ENCODE peak calls at places on chromosome 17, in five cellular contexts. O is lower lobe of right lung, E is RWPE2, K is A549, I is thoracic aorta. C is an unnamed sample.

GRCh38 chr17:6525731-6526130 is 30.6 kb downstream of the PITPNM3 start:
- DNase-seq in O (no peak), E (no peak), K (no peak), I (no peak), C (no peak)

GRCh38 chr17:29046440-29046839 is 3.5 kb downstream of the PIPOX start:
- DNase-seq in O (no peak), E (no peak), K (no peak), I (no peak), C (no peak)

GRCh38 chr17:59837362-59838195 is 55.2 kb downstream of the TUBD1 start:
- DNase-seq in O (no peak), E (peak), K (peak), I (peak), C (peak)

GRCh38 chr17:10993126-10993525 is 155.2 kb upstream of the PIRT start:
- DNase-seq in O (no peak), E (no peak), K (no peak), I (no peak), C (no peak)

GRCh38 chr17:1455291-1455747 is 713 bp downstream of the CRK start:
- DNase-seq in O (peak), E (no peak), K (peak), I (peak), C (peak)

GRCh38 chr17:7636192-7636591 is 6.3 kb downstream of the SHBG start:
- DNase-seq in O (no peak), E (no peak), K (no peak), I (no peak), C (no peak)

GRCh38 chr17:29874931-29875596 is 55.0 kb downstream of the SSH2 start:
- DNase-seq in O (no peak), E (no peak), K (no peak), I (no peak), C (no peak)

GRCh38 chr17:59561042-59561441 is 4.4 kb upstream of the DHX40 start:
- DNase-seq in O (no peak), E (no peak), K (peak), I (no peak), C (no peak)

GRCh38 chr17:58156839-58157803 is 8.9 kb downstream of the OR4D1 start:
- DNase-seq in O (peak), E (no peak), K (peak), I (no peak), C (no peak)

GRCh38 chr17:58328195-58329034 is at the start of gene TSPOAP1:
- DNase-seq in O (peak), E (no peak), K (no peak), I (no peak), C (no peak)

GRCh38 chr17:64103751-64104364 is 26.1 kb downstream of the ERN1 start:
- DNase-seq in O (no peak), E (no peak), K (no peak), I (no peak), C (no peak)

GRCh38 chr17:51487947-51488346 is 227.6 kb downstream of the UTP18 start:
- DNase-seq in O (no peak), E (no peak), K (peak), I (no peak), C (no peak)

GRCh38 chr17:4565209-4566141 is 5.1 kb upstream of the GGT6 start:
- DNase-seq in O (peak), E (peak), K (peak), I (no peak), C (peak)

GRCh38 chr17:74356640-74357465 is 4.8 kb downstream of the BTBD17 start:
- DNase-seq in O (no peak), E (no peak), K (peak), I (no peak), C (no peak)

GRCh38 chr17:50184611-50185398 is 16.6 kb downstream of the COL1A1 start:
- DNase-seq in O (peak), E (no peak), K (no peak), I (peak), C (peak)

GRCh38 chr17:1473841-1474240 is 17.8 kb upstream of the CRK start:
- DNase-seq in O (no peak), E (no peak), K (no peak), I (no peak), C (no peak)

GRCh38 chr17:31425646-31426045 is 34.2 kb downstream of the RAB11FIP4 start:
- DNase-seq in O (no peak), E (no peak), K (no peak), I (no peak), C (no peak)

GRCh38 chr17:31422443-31422842 is 31.0 kb downstream of the RAB11FIP4 start:
- DNase-seq in O (no peak), E (no peak), K (no peak), I (no peak), C (no peak)

GRCh38 chr17:31427684-31428083 is 36.2 kb downstream of the RAB11FIP4 start:
- DNase-seq in O (no peak), E (no peak), K (no peak), I (no peak), C (no peak)

GRCh38 chr17:31428111-31428510 is 36.6 kb downstream of the RAB11FIP4 start:
- DNase-seq in O (no peak), E (no peak), K (no peak), I (no peak), C (no peak)

GRCh38 chr17:31424944-31425582 is 33.6 kb downstream of the RAB11FIP4 start:
- DNase-seq in O (no peak), E (no peak), K (no peak), I (no peak), C (no peak)
- H3K27ac ChIP-seq in O (no peak), E (no peak), K (no peak), I (no peak), C (no peak)

GRCh38 chr17:55605705-55606104 is 94.5 kb upstream of the SMIM36 start:
- DNase-seq in O (no peak), E (no peak), K (no peak), I (no peak), C (no peak)

GRCh38 chr17:55609737-55610201 is 98.5 kb upstream of the SMIM36 start:
- DNase-seq in O (no peak), E (no peak), K (no peak), I (no peak), C (peak)

GRCh38 chr17:55607736-55608341 is 96.6 kb upstream of the SMIM36 start:
- DNase-seq in O (peak), E (no peak), K (peak), I (no peak), C (peak)

GRCh38 chr17:55601874-55602364 is 90.7 kb upstream of the SMIM36 start:
- DNase-seq in O (no peak), E (no peak), K (peak), I (no peak), C (no peak)

GRCh38 chr17:55606431-55606830 is 95.2 kb upstream of the SMIM36 start:
- DNase-seq in O (no peak), E (no peak), K (no peak), I (no peak), C (no peak)
- H3K27ac ChIP-seq in O (peak), E (no peak), K (peak), I (no peak), C (no peak)

GRCh38 chr17:12201294-12201693 is 180.6 kb downstream of the MAP2K4 start:
- DNase-seq in O (no peak), E (no peak), K (no peak), I (no peak), C (no peak)
- H3K27ac ChIP-seq in O (no peak), E (no peak), K (no peak), I (no peak), C (no peak)

GRCh38 chr17:17817552-17817947 is 19.2 kb downstream of the SREBF1 start:
- DNase-seq in O (no peak), E (no peak), K (no peak), I (no peak), C (no peak)
- H3K27ac ChIP-seq in O (no peak), E (peak), K (peak), I (no peak), C (no peak)

GRCh38 chr17:65514541-65514940 is 46.9 kb downstream of the AXIN2 start:
- DNase-seq in O (no peak), E (peak), K (no peak), I (no peak), C (no peak)

GRCh38 chr17:65514082-65514481 is 47.4 kb downstream of the AXIN2 start:
- DNase-seq in O (no peak), E (peak), K (no peak), I (no peak), C (no peak)

GRCh38 chr17:65518256-65518655 is 43.2 kb downstream of the AXIN2 start:
- DNase-seq in O (no peak), E (no peak), K (no peak), I (no peak), C (no peak)

GRCh38 chr17:65515512-65515911 is 45.9 kb downstream of the AXIN2 start:
- DNase-seq in O (no peak), E (peak), K (no peak), I (no peak), C (no peak)

GRCh38 chr17:65515959-65516948 is 45.2 kb downstream of the AXIN2 start:
- DNase-seq in O (no peak), E (peak), K (no peak), I (no peak), C (peak)
- H3K27ac ChIP-seq in O (peak), E (no peak), K (no peak), I (peak), C (no peak)

DNA sequence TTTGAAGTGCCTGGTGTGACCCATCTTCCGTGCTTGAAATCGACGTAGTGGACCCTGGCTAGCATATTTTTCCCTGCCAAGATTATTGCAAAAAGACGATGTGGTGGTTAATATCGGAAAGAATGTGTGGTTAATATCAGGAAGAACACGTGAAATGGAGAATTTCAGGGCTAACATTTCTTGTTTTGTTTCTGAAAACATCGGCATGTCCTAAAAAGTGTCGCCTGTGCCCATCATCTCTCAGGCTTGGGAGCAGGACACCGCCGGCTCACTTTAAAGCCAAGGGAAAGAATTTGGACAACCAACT is 345 bp upstream of the DCXR start:
- DNase-seq in O (no peak), E (no peak), K (no peak), I (no peak), C (no peak)
- H3K27ac ChIP-seq in O (peak), E (peak), K (peak), I (peak), C (no peak)

GRCh38 chr17:45999900-46000290 is 845 bp downstream of the STH start:
- DNase-seq in O (no peak), E (no peak), K (no peak), I (no peak), C (no peak)
- H3K27ac ChIP-seq in O (no peak), E (no peak), K (no peak), I (no peak), C (no peak)

GRCh38 chr17:75514299-75515228 is 773 bp downstream of the CASKIN2 start:
- DNase-seq in O (peak), E (peak), K (no peak), I (no peak), C (peak)
- H3K27ac ChIP-seq in O (peak), E (peak), K (peak), I (peak), C (peak)

DNA sequence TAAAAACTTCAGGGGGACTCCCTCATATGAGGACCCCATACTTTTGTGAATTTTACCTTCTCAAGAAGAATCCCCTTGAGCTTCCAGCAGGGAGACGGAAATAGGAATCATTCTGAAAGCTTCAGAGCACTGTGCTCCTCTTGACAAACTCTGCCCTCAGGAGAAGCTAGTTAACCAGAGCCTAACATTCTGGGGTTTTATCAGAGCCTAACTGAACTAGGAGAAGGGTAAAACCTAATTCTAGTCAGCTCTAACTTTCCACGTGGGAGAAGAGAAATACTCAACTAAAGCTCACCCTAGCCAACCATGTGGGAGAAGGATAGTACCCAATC is 13.3 kb upstream of the SLC5A10 start:
- DNase-seq in O (no peak), E (no peak), K (no peak), I (no peak), C (no peak)
- H3K27ac ChIP-seq in O (no peak), E (no peak), K (peak), I (no peak), C (no peak)